ENCODE peak calls at places on chromosomes 4 and X, in five cellular contexts. C is stimulated activated CD8-positive, alpha-beta memory T cell treated with anti-CD3 and anti-CD28 coated beads, Interleukin-7, amount 100 ng/mL, for 1 hour; U is naive thymus-derived CD8-positive, alpha-beta T cell; O is fibroblast of lung; B is stromal cell of bone marrow. M is an unnamed sample.

GRCh38 chr4:11165052-11165451 is 263.6 kb downstream of the HS3ST1 start:
- DNase-seq in C (no peak), U (no peak), O (no peak), B (peak; percentile 33), M (no peak)

GRCh38 chrX:85243761-85244410 is at the start of the genes SATL1 and ZNF711:
- DNase-seq in C (no peak), U (peak; percentile 32), O (peak; percentile 61), B (no peak), M (peak; percentile 64)

GRCh38 chr4:1987721-1988326 is 20.9 kb downstream of the NELFA start:
- DNase-seq in C (no peak), U (no peak), O (no peak), B (no peak), M (no peak)

GRCh38 chr4:105979506-105979905 is 84.2 kb downstream of the NPNT start:
- DNase-seq in C (no peak), U (no peak), O (no peak), B (no peak), M (no peak)

GRCh38 chr4:17807446-17807845 is 3.1 kb downstream of the DCAF16 start:
- DNase-seq in C (no peak), U (no peak), O (peak; percentile 19), B (no peak), M (no peak)

GRCh38 chr4:89657931-89658700 is 178.8 kb downstream of the SNCA start:
- DNase-seq in C (no peak), U (no peak), O (peak; percentile 74), B (peak; percentile 15), M (no peak)

GRCh38 chr4:104677122-104677521 is 182.4 kb upstream of the CXXC4 start:
- DNase-seq in C (no peak), U (no peak), O (no peak), B (no peak), M (no peak)

GRCh38 chr4:173522160-173522873 is 7.7 kb downstream of the HAND2 start:
- DNase-seq in C (no peak), U (no peak), O (peak; percentile 90), B (peak; percentile 63), M (peak; percentile 81)

GRCh38 chrX:134801267-134801666 is 143.0 kb upstream of the PLAC1 start:
- DNase-seq in C (no peak), U (no peak), O (no peak), B (no peak), M (no peak)

GRCh38 chrX:56572975-56573374 is 9.5 kb downstream of the UBQLN2 start:
- DNase-seq in C (no peak), U (peak; percentile 22), O (no peak), B (no peak), M (no peak)

GRCh38 chr4:107908377-107908776 is 23.0 kb upstream of the CYP2U1 start:
- DNase-seq in C (no peak), U (no peak), O (no peak), B (no peak), M (no peak)

M was measured in left lung.